ENCODE peak calls at places on chromosomes 1 and 21, in nine cellular contexts. T is right atrium auricular region; M is body of pancreas; I is upper lobe of right lung; B is GM12878; W is CD8-positive, alpha-beta T cell; Z is CD8-positive, alpha-beta memory T cell; H is adipocyte; P is HCT116. A is an unnamed sample. For H3K9me3 and H3K4me1, the result is how much of the 10 kb centered on the place peaks cover.

GRCh38 chr1:203584040-203584439 is 42.6 kb upstream of the ATP2B4 start:
- DNase-seq in T (no peak), M (no peak), I (no peak), B (no peak), W (no peak), Z (no peak), H (no peak), P (no peak), A (no peak)

GRCh38 chr1:234907585-234908457 is 220.8 kb downstream of the TOMM20 start:
- DNase-seq in T (no peak), M (no peak), I (no peak), B (no peak), W (no peak), Z (no peak), H (peak), P (no peak), A (peak)

GRCh38 chr1:243837907-243838546 is 12.0 kb downstream of the AKT3 start:
- DNase-seq in T (no peak), M (no peak), I (no peak), B (no peak), W (no peak), Z (no peak), H (no peak), P (no peak), A (no peak)

GRCh38 chr1:67534627-67535065 is 104.4 kb upstream of the SERBP1 start:
- DNase-seq in T (no peak), M (no peak), I (no peak), B (no peak), W (no peak), Z (no peak), H (peak), P (no peak), A (no peak)

GRCh38 chr1:237108299-237109040 is 66.5 kb downstream of the RYR2 start:
- DNase-seq in T (no peak), M (no peak), I (no peak), B (no peak), W (no peak), Z (no peak), H (no peak), P (no peak), A (no peak)

GRCh38 chr21:28899744-28900143 is 92.9 kb downstream of the LTN1 start:
- DNase-seq in T (no peak), M (no peak), I (no peak), B (no peak), W (no peak), Z (no peak), H (peak), P (no peak), A (no peak)

GRCh38 chr21:46189213-46189958 is 5.1 kb upstream of the SPATC1L start:
- DNase-seq in T (peak), M (no peak), I (peak), B (no peak), W (no peak), Z (no peak), H (peak), P (no peak), A (no peak)

GRCh38 chr1:157993179-157994080 is at the start of gene KIRREL1:
- DNase-seq in T (no peak), M (peak), I (peak), B (no peak), W (no peak), Z (no peak), H (peak), P (no peak), A (peak)

GRCh38 chr1:171715813-171716251 is 26.0 kb downstream of the VAMP4 start:
- DNase-seq in T (no peak), M (no peak), I (no peak), B (no peak), W (no peak), Z (no peak), H (peak), P (no peak), A (peak)

GRCh38 chr1:161792740-161793139 is 26.6 kb downstream of the ATF6 start:
- DNase-seq in T (no peak), M (no peak), I (no peak), B (peak), W (no peak), Z (no peak), H (peak), P (peak), A (peak)

GRCh38 chr21:32297449-32297848 is 1.2 kb upstream of the MRAP start:
- DNase-seq in T (no peak), M (no peak), I (no peak), B (no peak), W (no peak), Z (no peak), H (no peak), P (no peak), A (no peak)

GRCh38 chr1:200659269-200659668 is 10.4 kb downstream of the DDX59 start:
- DNase-seq in T (no peak), M (no peak), I (no peak), B (no peak), W (no peak), Z (no peak), H (no peak), P (peak), A (no peak)

GRCh38 chr1:14742181-14742980 is 143.9 kb downstream of the KAZN start:
- DNase-seq in T (peak), M (no peak), I (no peak), B (no peak), W (no peak), Z (no peak), H (peak), P (peak), A (peak)

GRCh38 chr21:22890656-22891055 is 1892.4 kb downstream of the NCAM2 start:
- DNase-seq in T (no peak), M (no peak), I (no peak), B (no peak), W (no peak), Z (no peak), H (no peak), P (no peak), A (no peak)

GRCh38 chr21:22892041-22892440 is 1893.8 kb downstream of the NCAM2 start:
- DNase-seq in T (no peak), M (no peak), I (no peak), B (no peak), W (no peak), Z (no peak), H (no peak), P (no peak), A (no peak)

GRCh38 chr21:22892757-22893156 is 1894.5 kb downstream of the NCAM2 start:
- DNase-seq in T (no peak), M (no peak), I (no peak), B (no peak), W (no peak), Z (no peak), H (no peak), P (no peak), A (no peak)

GRCh38 chr21:22885614-22886013 is 1887.4 kb downstream of the NCAM2 start:
- DNase-seq in T (no peak), M (no peak), I (no peak), B (no peak), W (no peak), Z (no peak), H (no peak), P (no peak), A (no peak)

GRCh38 chr21:22889445-22889844 is 1891.2 kb downstream of the NCAM2 start:
- DNase-seq in T (no peak), M (no peak), I (no peak), B (no peak), W (no peak), Z (no peak), H (no peak), P (no peak), A (no peak)
- H3K9me3 ChIP-seq in T (under half), M (under half), I (under half), B (under half), W (under half), Z (under half), H (under half), P (under half), A (under half)

DNA sequence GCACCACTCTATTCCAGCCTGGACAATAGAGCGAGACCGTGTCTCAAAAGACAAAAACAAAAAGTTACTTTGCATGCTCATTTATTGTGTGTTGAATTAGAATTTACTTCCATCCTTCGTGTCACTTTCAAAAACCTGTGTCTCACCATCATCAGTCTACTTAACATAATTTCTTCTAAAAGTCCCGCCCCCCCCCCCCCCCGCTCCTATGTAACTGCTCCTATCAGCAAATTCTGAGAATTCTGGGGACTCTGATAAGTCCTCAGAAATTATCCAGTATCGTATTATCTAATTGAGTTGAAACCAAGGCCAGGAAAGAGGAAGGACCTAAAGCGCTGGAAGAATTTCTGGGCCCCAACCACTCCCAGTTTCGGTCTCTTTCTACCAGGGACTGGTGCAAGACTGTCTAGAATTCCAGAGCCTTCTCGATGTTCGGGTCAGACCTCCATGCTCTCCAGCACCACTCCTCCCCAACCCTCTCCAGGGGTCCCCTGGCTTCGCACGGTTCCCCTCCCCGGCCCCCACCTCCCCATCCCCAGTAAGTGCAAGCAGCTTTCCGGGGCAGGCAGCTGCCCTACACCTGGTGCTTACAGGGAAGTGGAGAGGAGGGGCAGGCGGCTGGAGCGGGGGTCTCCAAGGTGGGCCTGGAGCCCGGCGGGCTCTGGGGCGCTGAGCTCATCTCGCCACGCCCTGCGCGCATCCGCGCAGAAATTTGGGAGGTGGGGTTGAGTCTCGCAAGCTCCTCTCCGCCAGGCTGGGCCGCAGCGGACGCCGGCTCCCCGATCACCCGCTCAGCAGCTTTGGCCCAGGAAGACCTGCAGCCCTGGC is 15.9 kb upstream of the ZNF496 start:
- DNase-seq in T (peak), M (no peak), I (no peak), B (no peak), W (no peak), Z (no peak), H (no peak), P (no peak), A (no peak)
- H3K4me3 ChIP-seq in T (peak), M (no peak), I (peak), B (no peak), W (peak), Z (no peak), H (peak), P (no peak), A (no peak)

GRCh38 chr21:34083357-34083756 is 10.0 kb downstream of the MRPS6 start:
- DNase-seq in T (no peak), M (no peak), I (no peak), B (no peak), W (no peak), Z (no peak), H (no peak), P (no peak), A (no peak)
- H3K4me1 ChIP-seq in T (under half), M (under half), I (under half), B (under half), W (half or more), Z (half or more), H (under half), P (under half), A (under half)

GRCh38 chr1:2858676-2859075 is 57.2 kb upstream of the TTC34 start:
- DNase-seq in T (no peak), M (no peak), I (no peak), B (no peak), W (no peak), Z (no peak), H (no peak), P (no peak), A (no peak)

GRCh38 chr1:2856076-2856390 is 54.5 kb upstream of the TTC34 start:
- DNase-seq in T (no peak), M (no peak), I (no peak), B (no peak), W (no peak), Z (no peak), H (no peak), P (no peak), A (no peak)

GRCh38 chr1:2855206-2856075 is 53.9 kb upstream of the TTC34 start:
- DNase-seq in T (no peak), M (no peak), I (no peak), B (no peak), W (no peak), Z (no peak), H (no peak), P (no peak), A (no peak)

GRCh38 chr1:2857521-2857920 is 56.0 kb upstream of the TTC34 start:
- DNase-seq in T (no peak), M (no peak), I (no peak), B (no peak), W (no peak), Z (no peak), H (no peak), P (no peak), A (no peak)

DNA sequence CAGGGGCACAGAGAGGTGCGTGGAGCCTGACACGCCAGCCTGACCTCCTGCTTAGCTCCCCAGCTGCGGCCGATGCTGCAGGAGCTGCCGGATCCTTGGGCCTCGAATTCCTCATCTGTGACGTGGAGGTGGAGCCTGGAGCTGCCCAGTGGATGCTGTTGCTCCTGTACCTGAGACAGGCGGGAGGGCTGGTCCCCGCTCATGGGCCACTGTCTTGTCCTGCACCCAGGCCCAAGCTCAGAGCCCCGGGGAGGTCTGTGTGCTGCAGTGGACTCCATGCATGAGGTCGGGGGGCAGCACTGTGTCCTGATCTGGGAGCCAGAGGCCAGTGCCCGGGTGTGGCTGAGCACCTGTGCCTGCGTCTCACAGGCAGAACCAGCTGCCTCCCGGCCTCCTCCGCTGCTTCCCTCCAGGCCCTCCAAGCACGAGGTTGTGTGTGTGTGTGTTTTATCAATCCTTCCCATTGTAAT is 55.4 kb upstream of the TTC34 start:
- DNase-seq in T (no peak), M (no peak), I (no peak), B (no peak), W (no peak), Z (no peak), H (no peak), P (no peak), A (no peak)
- H3K9me3 ChIP-seq in T (under half), M (under half), I (under half), B (under half), W (under half), Z (under half), H (under half), P (under half), A (under half)

DNA sequence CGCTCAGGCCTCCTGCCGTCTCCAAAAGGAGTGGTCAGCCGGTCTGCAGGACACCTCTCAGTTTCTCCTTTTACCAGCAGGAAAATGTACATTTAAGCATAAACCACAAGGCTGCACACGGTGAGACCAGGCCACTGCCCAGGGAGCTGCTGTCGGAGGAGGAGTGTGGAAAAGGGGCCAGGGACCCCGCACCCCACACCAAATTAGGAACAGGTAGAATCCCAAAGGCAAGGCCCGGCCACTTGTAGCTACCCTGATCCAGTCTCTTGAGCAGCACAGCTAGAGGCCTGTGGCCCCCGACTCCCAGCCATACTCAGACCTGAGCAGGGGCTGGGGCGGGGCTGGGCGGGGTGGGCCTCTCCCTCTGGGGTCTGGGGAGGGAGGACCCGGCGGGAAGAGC is 78.0 kb downstream of the PIK3CD start:
- DNase-seq in T (no peak), M (no peak), I (no peak), B (no peak), W (no peak), Z (no peak), H (no peak), P (no peak), A (no peak)
- H3K4me3 ChIP-seq in T (no peak), M (no peak), I (no peak), B (no peak), W (peak), Z (peak), H (no peak), P (no peak), A (no peak)

GRCh38 chr1:159908255-159908905 is 8.4 kb upstream of the CFAP45 start:
- DNase-seq in T (no peak), M (no peak), I (no peak), B (no peak), W (no peak), Z (no peak), H (no peak), P (no peak), A (no peak)
- H3K4me1 ChIP-seq in T (under half), M (under half), I (under half), B (under half), W (under half), Z (under half), H (under half), P (under half), A (under half)

GRCh38 chr21:44603911-44604310 is 3.5 kb downstream of the KRTAP10-7 start:
- DNase-seq in T (no peak), M (no peak), I (no peak), B (no peak), W (no peak), Z (no peak), H (no peak), P (no peak), A (no peak)
- H3K9me3 ChIP-seq in T (under half), M (under half), I (under half), B (under half), W (under half), Z (under half), H (under half), P (under half), A (under half)

GRCh38 chr1:64933296-64934070 is 32.9 kb downstream of the JAK1 start:
- DNase-seq in T (peak), M (no peak), I (no peak), B (no peak), W (no peak), Z (no peak), H (peak), P (no peak), A (peak)
- H3K4me3 ChIP-seq in T (peak), M (no peak), I (no peak), B (no peak), W (no peak), Z (no peak), H (peak), P (no peak), A (peak)

A was measured in A673.